ENCODE peak calls at places on chromosomes 2 and 18, in eight cellular contexts. One of them, this sample, is unnamed.

GRCh38 chr2:27067385-27067784 is 4.1 kb downstream of the OST4 start:
- DNase-seq in HL-60: no peak
- DNase-seq in MCF 10A: no peak
- DNase-seq in A549: no peak
- DNase-seq in astrocyte: no peak
- DNase-seq in cardiac muscle cell: no peak
- DNase-seq in spleen: no peak
- DNase-seq in heart left ventricle: no peak
- DNase-seq in this sample: no peak

GRCh38 chr2:714005-714741 is 37.0 kb upstream of the TMEM18 start:
- DNase-seq in HL-60: peak
- DNase-seq in MCF 10A: peak
- DNase-seq in A549: peak
- DNase-seq in astrocyte: no peak
- DNase-seq in cardiac muscle cell: peak
- DNase-seq in spleen: no peak
- DNase-seq in heart left ventricle: no peak
- DNase-seq in this sample: peak

GRCh38 chr2:26691881-26692813 is at the start of gene KCNK3:
- DNase-seq in HL-60: no peak
- DNase-seq in MCF 10A: peak
- DNase-seq in A549: no peak
- DNase-seq in astrocyte: peak
- DNase-seq in cardiac muscle cell: peak
- DNase-seq in spleen: no peak
- DNase-seq in heart left ventricle: peak
- DNase-seq in this sample: no peak

GRCh38 chr2:20044778-20045177 is 6.7 kb downstream of the LAPTM4A start:
- DNase-seq in HL-60: no peak
- DNase-seq in MCF 10A: no peak
- DNase-seq in A549: no peak
- DNase-seq in astrocyte: no peak
- DNase-seq in cardiac muscle cell: no peak
- DNase-seq in spleen: no peak
- DNase-seq in heart left ventricle: no peak
- DNase-seq in this sample: no peak

GRCh38 chr18:63518178-63519012 is 23.8 kb upstream of the SERPINB12 start:
- DNase-seq in HL-60: peak
- DNase-seq in MCF 10A: peak
- DNase-seq in A549: peak
- DNase-seq in astrocyte: peak
- DNase-seq in cardiac muscle cell: peak
- DNase-seq in spleen: no peak
- DNase-seq in heart left ventricle: peak
- DNase-seq in this sample: peak

GRCh38 chr2:150482111-150482510 is 5.4 kb downstream of the RND3 start:
- DNase-seq in HL-60: no peak
- DNase-seq in MCF 10A: no peak
- DNase-seq in A549: no peak
- DNase-seq in astrocyte: no peak
- DNase-seq in cardiac muscle cell: no peak
- DNase-seq in spleen: no peak
- DNase-seq in heart left ventricle: no peak
- DNase-seq in this sample: peak

GRCh38 chr2:234308814-234309195 is 188.1 kb downstream of the ARL4C start:
- DNase-seq in HL-60: peak
- DNase-seq in MCF 10A: no peak
- DNase-seq in A549: peak
- DNase-seq in astrocyte: peak
- DNase-seq in cardiac muscle cell: no peak
- DNase-seq in spleen: no peak
- DNase-seq in heart left ventricle: peak
- DNase-seq in this sample: no peak

GRCh38 chr18:10440874-10441273 is 13.6 kb upstream of the APCDD1 start:
- DNase-seq in HL-60: no peak
- DNase-seq in MCF 10A: no peak
- DNase-seq in A549: no peak
- DNase-seq in astrocyte: no peak
- DNase-seq in cardiac muscle cell: no peak
- DNase-seq in spleen: no peak
- DNase-seq in heart left ventricle: no peak
- DNase-seq in this sample: no peak

GRCh38 chr2:200104015-200104414 is 148.6 kb downstream of the MAIP1 start:
- DNase-seq in HL-60: no peak
- DNase-seq in MCF 10A: peak
- DNase-seq in A549: peak
- DNase-seq in astrocyte: peak
- DNase-seq in cardiac muscle cell: no peak
- DNase-seq in spleen: no peak
- DNase-seq in heart left ventricle: no peak
- DNase-seq in this sample: peak

GRCh38 chr2:10909050-10909995 is 2.4 kb upstream of the KCNF1 start:
- DNase-seq in HL-60: no peak
- DNase-seq in MCF 10A: peak
- DNase-seq in A549: peak
- DNase-seq in astrocyte: no peak
- DNase-seq in cardiac muscle cell: peak
- DNase-seq in spleen: no peak
- DNase-seq in heart left ventricle: no peak
- DNase-seq in this sample: no peak

GRCh38 chr2:95208101-95208500 is 780 bp downstream of the ZNF892 start:
- DNase-seq in HL-60: no peak
- DNase-seq in MCF 10A: peak
- DNase-seq in A549: no peak
- DNase-seq in astrocyte: peak
- DNase-seq in cardiac muscle cell: no peak
- DNase-seq in spleen: no peak
- DNase-seq in heart left ventricle: no peak
- DNase-seq in this sample: no peak

GRCh38 chr2:158047156-158047611 is 54.5 kb upstream of the UPP2 start:
- DNase-seq in HL-60: no peak
- DNase-seq in MCF 10A: no peak
- DNase-seq in A549: no peak
- DNase-seq in astrocyte: no peak
- DNase-seq in cardiac muscle cell: no peak
- DNase-seq in spleen: no peak
- DNase-seq in heart left ventricle: no peak
- DNase-seq in this sample: no peak

GRCh38 chr2:64866797-64867196 is 122.4 kb upstream of the SLC1A4 start:
- DNase-seq in HL-60: no peak
- DNase-seq in MCF 10A: peak
- DNase-seq in A549: peak
- DNase-seq in astrocyte: peak
- DNase-seq in cardiac muscle cell: no peak
- DNase-seq in spleen: no peak
- DNase-seq in heart left ventricle: no peak
- DNase-seq in this sample: peak

GRCh38 chr2:100935372-100935752 is 66.7 kb upstream of the RPL31 start:
- DNase-seq in HL-60: no peak
- DNase-seq in MCF 10A: no peak
- DNase-seq in A549: no peak
- DNase-seq in astrocyte: peak
- DNase-seq in cardiac muscle cell: peak
- DNase-seq in spleen: no peak
- DNase-seq in heart left ventricle: no peak
- DNase-seq in this sample: peak

GRCh38 chr2:186575302-186575701 is 14.6 kb upstream of the ITGAV start:
- DNase-seq in HL-60: peak
- DNase-seq in MCF 10A: peak
- DNase-seq in A549: peak
- DNase-seq in astrocyte: peak
- DNase-seq in cardiac muscle cell: peak
- DNase-seq in spleen: no peak
- DNase-seq in heart left ventricle: peak
- DNase-seq in this sample: peak

GRCh38 chr2:144162652-144163051 is 357.3 kb downstream of the ZEB2 start:
- DNase-seq in HL-60: no peak
- DNase-seq in MCF 10A: peak
- DNase-seq in A549: peak
- DNase-seq in astrocyte: no peak
- DNase-seq in cardiac muscle cell: peak
- DNase-seq in spleen: no peak
- DNase-seq in heart left ventricle: no peak
- DNase-seq in this sample: no peak

GRCh38 chr2:237722616-237723015 is 76.0 kb upstream of the RBM44 start:
- DNase-seq in HL-60: no peak
- DNase-seq in MCF 10A: no peak
- DNase-seq in A549: no peak
- DNase-seq in astrocyte: no peak
- DNase-seq in cardiac muscle cell: no peak
- DNase-seq in spleen: no peak
- DNase-seq in heart left ventricle: no peak
- DNase-seq in this sample: no peak

GRCh38 chr18:48915621-48916425 is 34.9 kb downstream of the SMAD7 start:
- DNase-seq in HL-60: peak
- DNase-seq in MCF 10A: no peak
- DNase-seq in A549: no peak
- DNase-seq in astrocyte: peak
- DNase-seq in cardiac muscle cell: no peak
- DNase-seq in spleen: no peak
- DNase-seq in heart left ventricle: no peak
- DNase-seq in this sample: no peak

GRCh38 chr18:48913723-48914122 is 37.0 kb downstream of the SMAD7 start:
- DNase-seq in HL-60: no peak
- DNase-seq in MCF 10A: peak
- DNase-seq in A549: no peak
- DNase-seq in astrocyte: no peak
- DNase-seq in cardiac muscle cell: no peak
- DNase-seq in spleen: no peak
- DNase-seq in heart left ventricle: no peak
- DNase-seq in this sample: no peak

GRCh38 chr18:48910972-48911545 is 39.7 kb downstream of the SMAD7 start:
- DNase-seq in HL-60: no peak
- DNase-seq in MCF 10A: no peak
- DNase-seq in A549: no peak
- DNase-seq in astrocyte: no peak
- DNase-seq in cardiac muscle cell: no peak
- DNase-seq in spleen: no peak
- DNase-seq in heart left ventricle: no peak
- DNase-seq in this sample: no peak

GRCh38 chr18:48914581-48915251 is 36.0 kb downstream of the SMAD7 start:
- DNase-seq in HL-60: no peak
- DNase-seq in MCF 10A: no peak
- DNase-seq in A549: no peak
- DNase-seq in astrocyte: no peak
- DNase-seq in cardiac muscle cell: peak
- DNase-seq in spleen: no peak
- DNase-seq in heart left ventricle: no peak
- DNase-seq in this sample: no peak

DNA sequence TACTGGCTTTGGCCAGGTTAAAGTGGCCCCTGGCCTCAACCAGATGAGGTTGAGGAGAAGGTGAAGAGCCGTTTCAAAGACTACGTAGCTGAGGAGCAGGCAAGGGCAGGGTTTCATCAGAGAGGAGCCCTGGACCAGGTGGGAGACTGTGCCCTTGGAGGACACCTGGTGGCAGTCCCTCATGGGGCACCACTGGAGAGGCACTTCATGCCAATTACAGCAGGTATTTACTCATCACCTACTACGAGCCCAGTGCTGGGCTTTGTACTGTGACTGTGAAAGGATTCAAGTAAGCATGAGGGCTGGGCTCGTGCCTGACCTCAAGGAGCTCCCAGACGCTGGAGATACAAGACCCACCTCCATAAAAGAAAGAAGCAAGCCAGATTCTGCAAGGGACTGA is 37.6 kb downstream of the SMAD7 start:
- DNase-seq in HL-60: no peak
- DNase-seq in MCF 10A: peak
- DNase-seq in A549: no peak
- DNase-seq in astrocyte: no peak
- DNase-seq in cardiac muscle cell: no peak
- DNase-seq in spleen: peak
- DNase-seq in heart left ventricle: no peak
- DNase-seq in this sample: no peak
- TF ChIP-seq CTCF in HL-60: no peak
- TF ChIP-seq CTCF in MCF 10A: no peak
- TF ChIP-seq CTCF in A549: peak
- TF ChIP-seq CTCF in astrocyte: no peak
- TF ChIP-seq CTCF in cardiac muscle cell: no peak
- TF ChIP-seq CTCF in spleen: peak
- TF ChIP-seq CTCF in heart left ventricle: peak
- TF ChIP-seq CTCF in this sample: peak

DNA sequence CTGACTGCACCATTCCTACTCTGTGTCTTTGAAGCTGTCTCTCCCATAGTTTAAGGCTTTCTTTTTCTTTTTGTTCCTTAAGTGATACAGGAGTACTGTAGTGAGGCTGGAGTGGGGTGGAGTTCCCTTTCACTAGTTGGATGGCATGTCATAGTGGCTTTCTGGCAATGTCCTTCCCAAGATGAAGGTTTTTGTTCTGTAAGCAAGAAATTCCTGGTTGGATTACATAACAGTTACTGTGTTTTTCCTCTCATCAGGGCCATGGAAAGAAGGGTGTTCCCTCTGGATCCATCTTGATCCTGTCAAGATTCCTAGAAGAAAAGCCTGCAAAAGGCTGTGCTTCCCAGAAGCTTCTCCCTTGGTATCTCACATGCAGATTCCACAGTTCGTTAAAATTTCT is 84.2 kb downstream of the ACKR3 start:
- DNase-seq in HL-60: no peak
- DNase-seq in MCF 10A: no peak
- DNase-seq in A549: no peak
- DNase-seq in astrocyte: no peak
- DNase-seq in cardiac muscle cell: no peak
- DNase-seq in spleen: no peak
- DNase-seq in heart left ventricle: peak
- DNase-seq in this sample: no peak
- TF ChIP-seq CTCF in HL-60: no peak
- TF ChIP-seq CTCF in MCF 10A: no peak
- TF ChIP-seq CTCF in A549: no peak
- TF ChIP-seq CTCF in astrocyte: no peak
- TF ChIP-seq CTCF in cardiac muscle cell: no peak
- TF ChIP-seq CTCF in spleen: no peak
- TF ChIP-seq CTCF in heart left ventricle: no peak
- TF ChIP-seq CTCF in this sample: no peak

GRCh38 chr2:55511508-55512124 is 7.9 kb upstream of the CFAP36 start:
- DNase-seq in HL-60: no peak
- DNase-seq in MCF 10A: peak
- DNase-seq in A549: peak
- DNase-seq in astrocyte: no peak
- DNase-seq in cardiac muscle cell: peak
- DNase-seq in spleen: no peak
- DNase-seq in heart left ventricle: no peak
- DNase-seq in this sample: peak
- TF ChIP-seq CTCF in HL-60: no peak
- TF ChIP-seq CTCF in MCF 10A: peak
- TF ChIP-seq CTCF in A549: peak
- TF ChIP-seq CTCF in astrocyte: peak
- TF ChIP-seq CTCF in cardiac muscle cell: peak
- TF ChIP-seq CTCF in spleen: no peak
- TF ChIP-seq CTCF in heart left ventricle: no peak
- TF ChIP-seq CTCF in this sample: peak

DNA sequence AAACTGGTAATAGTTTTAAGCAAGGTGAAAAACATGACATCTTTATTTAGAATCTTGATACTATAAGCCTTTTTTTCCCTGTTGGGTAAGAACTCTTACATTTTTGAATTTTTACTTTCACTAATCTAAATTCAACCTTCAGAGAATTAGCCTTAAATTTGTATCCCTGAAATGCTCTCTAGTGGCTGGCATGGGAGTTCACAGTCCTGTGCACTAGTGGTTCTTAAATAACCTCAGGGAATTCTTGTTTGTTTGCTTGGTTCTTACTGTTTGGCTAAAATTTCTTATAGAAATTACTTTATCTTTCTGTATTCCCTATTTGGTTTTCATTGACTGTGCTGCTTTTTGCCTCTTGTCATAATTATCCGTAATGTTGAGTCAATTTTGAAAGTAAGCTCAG is 391.2 kb upstream of the FIGN start:
- DNase-seq in HL-60: no peak
- DNase-seq in MCF 10A: no peak
- DNase-seq in A549: peak
- DNase-seq in astrocyte: peak
- DNase-seq in cardiac muscle cell: no peak
- DNase-seq in spleen: no peak
- DNase-seq in heart left ventricle: no peak
- DNase-seq in this sample: no peak
- TF ChIP-seq CTCF in HL-60: no peak
- TF ChIP-seq CTCF in MCF 10A: no peak
- TF ChIP-seq CTCF in A549: peak
- TF ChIP-seq CTCF in astrocyte: peak
- TF ChIP-seq CTCF in cardiac muscle cell: no peak
- TF ChIP-seq CTCF in spleen: no peak
- TF ChIP-seq CTCF in heart left ventricle: peak
- TF ChIP-seq CTCF in this sample: no peak

This sample was measured in HFFc6.